ENCODE peak calls at places on chromosomes 4 and X, in nine cellular contexts. S is PC-3, D is fibroblast of mammary gland, O is ovary, Z is HepG2, Q is dorsolateral prefrontal cortex, I is transverse colon, H is neural crest cell, P is A549. R is an unnamed sample.

GRCh38 chr4:6410078-6410477 is 62.3 kb downstream of the PPP2R2C start:
- DNase-seq in S (no peak), D (no peak), O (no peak), Z (no peak), Q (no peak), I (no peak), H (no peak), P (no peak), R (no peak)

GRCh38 chr4:4269856-4270255 is 20.1 kb downstream of the LYAR start:
- DNase-seq in S (peak), D (peak), O (no peak), Z (no peak), Q (no peak), I (no peak), H (no peak), P (no peak), R (no peak)

GRCh38 chr4:161189286-161190134 is 974.3 kb downstream of the FSTL5 start:
- DNase-seq in S (no peak), D (no peak), O (no peak), Z (no peak), Q (no peak), I (no peak), H (no peak), P (no peak), R (no peak)

GRCh38 chrX:22634081-22634480 is 361.4 kb downstream of the CBLL2 start:
- DNase-seq in S (no peak), D (peak), O (no peak), Z (no peak), Q (no peak), I (no peak), H (no peak), P (no peak), R (no peak)

GRCh38 chrX:153381684-153382532 is 19.2 kb downstream of the PNMA6E start:
- DNase-seq in S (no peak), D (peak), O (peak), Z (peak), Q (no peak), I (no peak), H (no peak), P (peak), R (no peak)

GRCh38 chr4:69656653-69657158 is 3.7 kb upstream of the UGT2A1 start:
- DNase-seq in S (no peak), D (no peak), O (no peak), Z (no peak), Q (no peak), I (no peak), H (no peak), P (no peak), R (no peak)

GRCh38 chr4:181193162-181193930 is 1049.9 kb upstream of the TENM3 start:
- DNase-seq in S (no peak), D (no peak), O (no peak), Z (no peak), Q (no peak), I (no peak), H (no peak), P (no peak), R (no peak)

GRCh38 chr4:151862766-151863165 is 102.0 kb upstream of the GATB start:
- DNase-seq in S (peak), D (peak), O (no peak), Z (no peak), Q (no peak), I (no peak), H (no peak), P (peak), R (no peak)

GRCh38 chr4:111697176-111697962 is 447.9 kb upstream of the FAM241A start:
- DNase-seq in S (no peak), D (no peak), O (no peak), Z (no peak), Q (no peak), I (no peak), H (no peak), P (no peak), R (no peak)

GRCh38 chr4:4524364-4524763 is 17.5 kb downstream of the STX18 start:
- DNase-seq in S (no peak), D (no peak), O (no peak), Z (no peak), Q (no peak), I (no peak), H (no peak), P (no peak), R (no peak)

GRCh38 chr4:48008021-48008596 is 8.4 kb downstream of the CNGA1 start:
- DNase-seq in S (peak), D (peak), O (no peak), Z (no peak), Q (no peak), I (no peak), H (no peak), P (peak), R (no peak)

GRCh38 chrX:36867143-36867542 is 141.0 kb upstream of the FAM47C start:
- DNase-seq in S (peak), D (peak), O (no peak), Z (peak), Q (no peak), I (no peak), H (peak), P (peak), R (no peak)

GRCh38 chrX:133983243-133983973 is 2.0 kb downstream of the GPC3 start:
- DNase-seq in S (no peak), D (no peak), O (no peak), Z (no peak), Q (no peak), I (no peak), H (no peak), P (no peak), R (no peak)

GRCh38 chr4:128267745-128268144 is 19.9 kb downstream of the PGRMC2 start:
- DNase-seq in S (no peak), D (no peak), O (no peak), Z (no peak), Q (no peak), I (no peak), H (no peak), P (no peak), R (no peak)

GRCh38 chrX:65677954-65678469 is 10.6 kb downstream of the MSN start:
- DNase-seq in S (peak), D (peak), O (peak), Z (no peak), Q (no peak), I (no peak), H (no peak), P (peak), R (no peak)

GRCh38 chr4:8552581-8553205 is 27.5 kb upstream of the GPR78 start:
- DNase-seq in S (no peak), D (no peak), O (no peak), Z (no peak), Q (no peak), I (no peak), H (no peak), P (no peak), R (no peak)

GRCh38 chr4:7285244-7286122 is 93.1 kb downstream of the SORCS2 start:
- DNase-seq in S (no peak), D (no peak), O (no peak), Z (no peak), Q (no peak), I (no peak), H (no peak), P (no peak), R (no peak)

GRCh38 chrX:3520458-3520857 is 174.0 kb upstream of the MXRA5 start:
- DNase-seq in S (no peak), D (peak), O (no peak), Z (no peak), Q (no peak), I (no peak), H (no peak), P (no peak), R (no peak)

GRCh38 chr4:161762796-161763195 is 401.0 kb downstream of the FSTL5 start:
- DNase-seq in S (peak), D (peak), O (no peak), Z (no peak), Q (no peak), I (no peak), H (no peak), P (peak), R (no peak)

GRCh38 chrX:30196322-30196721 is 19.0 kb upstream of the MAGEB2 start:
- DNase-seq in S (peak), D (no peak), O (no peak), Z (no peak), Q (no peak), I (no peak), H (no peak), P (peak), R (no peak)

GRCh38 chrX:13119386-13119785 is 75.0 kb upstream of the FAM9C start:
- DNase-seq in S (peak), D (peak), O (no peak), Z (no peak), Q (no peak), I (no peak), H (no peak), P (peak), R (no peak)

GRCh38 chr4:3402409-3403103 is 39.2 kb upstream of the HGFAC start:
- DNase-seq in S (no peak), D (peak), O (no peak), Z (no peak), Q (no peak), I (no peak), H (no peak), P (no peak), R (peak)

GRCh38 chrX:14028473-14028872 is 1.2 kb downstream of the GEMIN8 start:
- DNase-seq in S (no peak), D (peak), O (no peak), Z (no peak), Q (no peak), I (no peak), H (no peak), P (no peak), R (no peak)

GRCh38 chr4:62225972-62226371 is 1025.8 kb downstream of the ADGRL3 start:
- DNase-seq in S (peak), D (no peak), O (no peak), Z (no peak), Q (no peak), I (no peak), H (no peak), P (no peak), R (no peak)

DNA sequence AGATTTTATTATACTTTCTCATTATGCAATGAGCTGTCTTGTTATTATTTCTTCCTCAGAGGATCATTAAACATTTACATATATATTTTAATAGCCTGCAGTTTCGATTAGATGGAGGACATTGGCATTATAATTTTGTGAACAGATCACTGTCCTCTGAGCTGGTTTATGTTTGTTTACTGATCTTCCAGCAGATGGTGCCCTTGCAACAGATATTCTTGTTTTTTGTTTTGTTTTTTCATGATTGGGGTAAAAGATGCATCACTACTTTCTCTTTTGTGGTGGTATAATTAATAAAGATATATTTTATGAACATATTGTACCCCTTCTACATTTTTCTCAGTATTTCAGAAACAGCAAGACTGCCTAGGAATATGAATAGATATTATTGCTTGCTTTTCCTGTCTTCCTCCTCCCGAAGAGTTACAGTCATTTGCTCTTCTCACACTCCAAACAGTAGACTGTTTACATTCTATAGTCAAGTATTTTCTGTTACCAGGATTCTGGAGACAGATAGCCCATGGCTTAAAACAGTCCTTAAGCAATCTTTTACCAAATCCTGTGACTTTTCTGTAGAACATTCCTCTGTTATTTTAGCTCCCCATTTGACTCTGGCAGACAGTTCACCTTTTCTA is 905.2 kb downstream of the TRAM1L1 start:
- DNase-seq in S (peak), D (peak), O (no peak), Z (no peak), Q (no peak), I (no peak), H (no peak), P (peak), R (no peak)
- TF ChIP-seq CTCF in S (peak), D (peak), O (no peak), Z (peak), Q (peak), I (no peak), H (peak), P (peak), R (peak)

DNA sequence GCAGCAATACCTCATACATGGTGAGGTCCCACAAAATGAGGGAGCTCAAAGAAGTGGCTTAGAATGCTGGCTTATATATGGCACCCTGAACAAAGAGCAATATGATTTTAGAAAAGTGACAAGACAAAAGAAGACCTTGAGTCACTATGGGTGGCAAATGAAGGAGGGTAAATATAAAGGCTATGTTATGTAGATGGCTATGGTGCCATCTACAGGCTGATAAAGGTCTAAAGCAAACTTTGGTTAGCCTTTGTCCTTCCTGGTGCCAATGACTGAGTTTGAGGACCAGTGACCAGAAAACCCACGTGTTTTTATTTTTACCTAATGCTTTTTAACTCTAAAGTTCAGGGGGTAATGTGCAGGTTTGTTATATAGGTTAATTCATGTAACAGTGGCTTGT is 151.8 kb downstream of the CCNG2 start:
- DNase-seq in S (peak), D (peak), O (no peak), Z (peak), Q (no peak), I (no peak), H (no peak), P (peak), R (no peak)
- TF ChIP-seq CTCF in S (peak), D (peak), O (no peak), Z (peak), Q (peak), I (peak), H (peak), P (peak), R (peak)

DNA sequence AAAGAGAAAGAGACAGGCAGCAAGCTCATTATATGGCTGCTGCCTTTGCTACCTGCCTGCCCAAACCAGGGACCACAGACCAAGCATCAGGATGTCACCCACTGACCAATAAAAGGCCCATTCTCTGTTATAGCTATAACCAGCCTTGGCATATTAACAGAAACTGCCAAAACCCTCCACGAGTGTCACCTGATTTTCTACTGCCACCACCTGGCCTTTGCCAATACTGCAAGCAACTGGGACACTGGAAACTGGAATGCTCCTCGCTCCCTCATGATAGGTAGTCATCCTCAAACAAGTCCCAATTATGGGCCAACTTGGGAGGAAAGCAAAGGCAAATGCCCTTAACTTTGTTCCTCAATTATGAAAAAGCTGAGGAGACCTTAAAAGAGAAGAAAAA is 76.0 kb downstream of the SPIN4 start:
- DNase-seq in S (peak), D (peak), O (no peak), Z (peak), Q (no peak), I (peak), H (peak), P (peak), R (no peak)
- TF ChIP-seq CTCF in S (peak), D (peak), O (no peak), Z (peak), Q (peak), I (no peak), H (peak), P (peak), R (peak)

GRCh38 chr4:9894604-9895361 is 113.3 kb downstream of the DRD5 start:
- DNase-seq in S (no peak), D (no peak), O (no peak), Z (no peak), Q (no peak), I (no peak), H (no peak), P (no peak), R (no peak)

GRCh38 chr4:9901262-9901661 is 119.8 kb downstream of the DRD5 start:
- DNase-seq in S (no peak), D (no peak), O (no peak), Z (no peak), Q (no peak), I (no peak), H (no peak), P (no peak), R (no peak)

GRCh38 chr4:9893329-9894108 is 112.1 kb downstream of the DRD5 start:
- DNase-seq in S (no peak), D (no peak), O (no peak), Z (no peak), Q (no peak), I (no peak), H (no peak), P (no peak), R (no peak)

DNA sequence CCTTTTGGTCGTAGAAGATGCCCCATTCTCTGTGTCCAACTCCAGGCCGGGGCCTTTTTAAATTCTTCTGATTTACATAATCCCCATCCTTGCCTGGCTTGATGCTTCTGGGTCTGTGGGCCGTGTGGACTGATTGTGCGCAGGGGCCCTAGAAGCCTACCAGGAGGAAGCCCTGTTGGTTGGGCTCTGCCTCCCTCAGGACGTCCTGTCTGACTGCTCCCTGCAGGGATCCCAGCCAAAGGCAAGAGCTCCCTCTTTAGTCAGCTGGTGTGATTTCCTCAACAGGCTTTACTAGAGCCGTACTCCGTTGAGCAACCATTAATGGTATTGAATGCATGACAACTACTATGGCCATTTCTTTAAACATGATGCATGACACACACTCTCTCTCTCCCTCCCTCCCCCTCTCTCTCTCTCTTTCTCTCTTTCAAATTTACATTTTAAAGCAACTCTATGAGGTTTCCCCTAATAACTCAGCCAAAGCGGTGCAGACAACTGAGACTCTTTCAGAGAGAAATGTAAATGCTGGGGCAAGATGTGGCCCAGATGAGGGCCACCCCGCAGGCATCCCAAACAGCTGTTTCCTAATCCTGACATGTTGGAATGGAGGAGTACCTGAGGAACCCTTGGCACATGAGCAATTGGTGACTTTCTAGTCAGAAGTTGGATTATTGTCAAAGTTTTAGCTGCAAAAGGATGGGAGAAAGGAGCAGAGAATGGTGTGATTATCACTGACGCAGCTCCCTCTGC is 117.3 kb downstream of the DRD5 start:
- DNase-seq in S (peak), D (peak), O (no peak), Z (peak), Q (no peak), I (peak), H (peak), P (peak), R (no peak)
- TF ChIP-seq CTCF in S (peak), D (no peak), O (no peak), Z (peak), Q (no peak), I (peak), H (peak), P (no peak), R (peak)

R was measured in type B pancreatic cell.